ENCODE peak calls at places on chromosome 16, in six cellular contexts. L is WERI-Rb-1, Y is cardiac muscle cell, W is GM12878, V is BJ, O is fibroblast of mammary gland. H is an unnamed sample.

GRCh38 chr16:84806256-84806889 is 13.4 kb upstream of the CRISPLD2 start:
- DNase-seq in W (peak), L (no peak), V (peak), Y (peak), O (peak), H (peak)

GRCh38 chr16:75580-76501 is 2.2 kb upstream of the MPG start:
- DNase-seq in W (no peak), V (no peak), L (peak), O (peak), Y (peak), H (peak)

GRCh38 chr16:86531193-86531550 is 20.8 kb downstream of the FOXF1 start:
- DNase-seq in W (no peak), O (peak), L (no peak), V (no peak), Y (peak), H (no peak)

GRCh38 chr16:3607161-3607560 is 4.2 kb downstream of the SLX4 start:
- DNase-seq in Y (no peak), V (no peak), W (no peak), L (no peak), O (no peak), H (no peak)

GRCh38 chr16:54067317-54068065 is 219.1 kb downstream of the IRX3 start:
- DNase-seq in O (no peak), Y (no peak), L (no peak), W (no peak), V (no peak), H (no peak)

GRCh38 chr16:70695351-70696070 is 9.7 kb upstream of the MTSS2 start:
- DNase-seq in W (no peak), O (no peak), L (no peak), Y (no peak), V (no peak), H (no peak)

GRCh38 chr16:14098081-14098480 is 27.0 kb downstream of the MRTFB start:
- DNase-seq in W (no peak), V (peak), Y (no peak), O (peak), L (no peak), H (no peak)

GRCh38 chr16:12678983-12679382 is 124.7 kb downstream of the CPPED1 start:
- DNase-seq in Y (no peak), O (no peak), W (no peak), V (no peak), L (no peak), H (no peak)

GRCh38 chr16:74053310-74053709 is 243.3 kb upstream of the PSMD7 start:
- DNase-seq in Y (no peak), V (no peak), W (no peak), L (no peak), O (no peak), H (no peak)

GRCh38 chr16:50712568-50712914 is 19.1 kb downstream of the NOD2 start:
- DNase-seq in L (no peak), V (no peak), O (no peak), Y (peak), W (no peak), H (no peak)

GRCh38 chr16:78237346-78237745 is 137.9 kb downstream of the WWOX start:
- DNase-seq in O (no peak), L (no peak), Y (no peak), V (no peak), W (no peak), H (no peak)

GRCh38 chr16:58338205-58338604 is 43.4 kb upstream of the PRSS54 start:
- DNase-seq in Y (no peak), V (no peak), L (no peak), W (no peak), O (no peak), H (no peak)

GRCh38 chr16:62167551-62167950 is 131.3 kb upstream of the CDH8 start:
- DNase-seq in L (no peak), W (no peak), V (no peak), Y (no peak), O (no peak), H (no peak)

GRCh38 chr16:89899879-89900481 is 18.7 kb upstream of the MC1R start:
- DNase-seq in W (no peak), V (no peak), Y (no peak), O (no peak), L (no peak), H (no peak)

GRCh38 chr16:21167360-21167759 is 8.9 kb downstream of the LDAF1 start:
- DNase-seq in L (no peak), W (no peak), O (peak), V (peak), Y (no peak), H (peak)

GRCh38 chr16:86079185-86079885 is 180.4 kb downstream of the IRF8 start:
- DNase-seq in O (no peak), L (no peak), V (no peak), W (no peak), Y (no peak), H (no peak)

GRCh38 chr16:56013962-56014552 is 138.9 kb upstream of the CES5A start:
- DNase-seq in Y (peak), L (peak), V (no peak), W (no peak), O (peak), H (no peak)

GRCh38 chr16:13793788-13794461 is 126.0 kb upstream of the ERCC4 start:
- DNase-seq in Y (no peak), O (no peak), W (no peak), L (no peak), V (no peak), H (no peak)

GRCh38 chr16:75402821-75403475 is 30.4 kb downstream of the CFDP1 start:
- DNase-seq in Y (peak), O (peak), L (no peak), W (no peak), V (no peak), H (peak)

GRCh38 chr16:53740933-53741531 is 37.1 kb downstream of the FTO start:
- DNase-seq in O (no peak), V (no peak), W (no peak), Y (no peak), L (no peak), H (no peak)

GRCh38 chr16:50202926-50203624 is 50.0 kb downstream of the TENT4B start:
- DNase-seq in V (peak), Y (peak), O (peak), L (no peak), W (no peak), H (peak)

GRCh38 chr16:75262104-75262799 is 10.8 kb upstream of the BCAR1 start:
- DNase-seq in O (peak), W (no peak), Y (peak), L (no peak), V (no peak), H (no peak)

GRCh38 chr16:17364319-17365210 is 106.2 kb downstream of the XYLT1 start:
- DNase-seq in V (peak), O (peak), W (no peak), L (no peak), Y (peak), H (peak)

GRCh38 chr16:4313563-4314531 is 2.0 kb upstream of the GLIS2 start:
- DNase-seq in W (no peak), Y (peak), O (peak), L (no peak), V (no peak), H (no peak)

GRCh38 chr16:10033561-10033960 is 148.7 kb downstream of the GRIN2A start:
- DNase-seq in O (no peak), L (no peak), W (no peak), Y (no peak), V (no peak), H (no peak)

GRCh38 chr16:84718-85452 is 6.9 kb downstream of the MPG start:
- DNase-seq in W (peak), Y (peak), V (peak), L (no peak), O (peak), H (peak)

GRCh38 chr16:13108126-13108525 is 206.7 kb downstream of the SHISA9 start:
- DNase-seq in O (no peak), W (no peak), L (no peak), V (no peak), Y (no peak), H (no peak)

GRCh38 chr16:55678061-55678935 is 22.5 kb downstream of the SLC6A2 start:
- DNase-seq in V (no peak), O (peak), Y (no peak), L (no peak), W (no peak), H (no peak)

GRCh38 chr16:61901689-61902088 is 134.5 kb downstream of the CDH8 start:
- DNase-seq in O (no peak), L (no peak), W (no peak), Y (no peak), V (no peak), H (no peak)

GRCh38 chr16:60241671-60242070 is 1507.6 kb upstream of the GOT2 start:
- DNase-seq in V (no peak), O (no peak), W (no peak), L (no peak), Y (no peak), H (no peak)

GRCh38 chr16:28309811-28310311 is 17.5 kb downstream of the SBK1 start:
- DNase-seq in W (no peak), O (no peak), V (no peak), Y (no peak), L (no peak), H (no peak)

GRCh38 chr16:85634747-85635544 is 21.8 kb downstream of the GSE1 start:
- DNase-seq in L (no peak), O (no peak), W (no peak), Y (no peak), V (no peak), H (no peak)

DNA sequence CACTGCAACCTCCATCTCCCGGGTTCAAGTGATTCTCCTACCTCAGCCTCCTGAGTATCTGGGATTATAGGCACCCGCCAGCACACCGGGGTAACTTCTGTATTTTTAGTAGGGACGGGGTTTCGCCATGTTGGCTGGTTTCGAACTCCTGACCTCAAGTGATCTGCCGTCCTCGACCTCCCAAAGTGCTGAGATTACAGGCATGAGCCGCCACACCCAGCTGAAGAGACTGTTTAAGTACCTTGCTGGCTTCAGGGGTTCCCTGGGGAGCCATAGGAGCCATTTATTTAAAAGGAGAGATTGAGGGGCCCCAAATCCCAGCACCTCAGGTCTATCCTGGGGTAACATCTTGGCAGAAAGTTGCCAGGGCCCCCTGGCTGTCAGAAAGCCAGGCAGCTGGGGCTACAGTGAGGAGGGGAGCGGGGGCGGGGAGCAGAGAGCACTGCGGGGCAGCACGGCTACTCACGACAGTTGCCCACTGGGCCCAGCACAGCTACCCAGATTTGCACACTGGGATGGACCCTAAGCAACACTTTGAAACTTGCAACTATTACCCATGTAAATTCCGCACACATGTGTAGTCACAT is 1.6 kb downstream of the SNAI3 start:
- DNase-seq in L (no peak), V (no peak), W (no peak), O (no peak), Y (no peak), H (no peak)
- H3K4me3 ChIP-seq in L (no peak), V (no peak), W (no peak), O (no peak), Y (no peak), H (no peak)

DNA sequence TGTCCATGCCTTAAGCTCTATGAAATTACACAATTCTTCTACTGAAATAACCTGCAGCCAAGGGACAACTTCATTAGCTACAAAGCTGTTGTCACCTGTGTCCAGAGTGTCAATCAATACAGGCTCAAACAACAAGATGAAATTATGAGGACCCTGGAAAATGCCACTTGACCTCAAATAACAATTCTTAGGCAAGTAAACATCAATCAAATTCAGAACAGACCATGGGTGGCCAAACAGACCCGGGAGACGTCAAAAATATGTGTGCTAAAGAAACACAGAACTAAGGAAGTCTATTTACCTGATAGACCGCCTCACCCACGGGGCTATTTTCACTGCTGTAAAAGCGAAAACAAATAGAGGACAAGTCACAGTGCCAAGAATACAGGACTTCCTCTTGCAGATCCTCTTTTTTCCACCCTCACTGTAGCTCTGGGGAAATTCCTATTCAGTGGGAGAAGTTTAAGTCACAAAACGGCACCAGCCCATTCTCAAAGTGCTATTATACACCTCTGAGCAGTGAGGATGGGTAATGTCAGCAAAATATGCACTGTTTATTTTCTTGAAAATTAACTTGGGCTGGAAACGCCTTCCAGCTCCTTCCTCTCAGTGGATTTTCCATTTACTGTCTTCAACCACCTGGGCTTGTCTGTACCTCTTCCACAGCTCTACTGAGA is 2.7 kb downstream of the LITAF start:
- DNase-seq in V (no peak), W (no peak), L (no peak), Y (no peak), O (no peak), H (no peak)
- H3K4me3 ChIP-seq in V (no peak), W (peak), L (no peak), Y (no peak), O (no peak), H (no peak)

DNA sequence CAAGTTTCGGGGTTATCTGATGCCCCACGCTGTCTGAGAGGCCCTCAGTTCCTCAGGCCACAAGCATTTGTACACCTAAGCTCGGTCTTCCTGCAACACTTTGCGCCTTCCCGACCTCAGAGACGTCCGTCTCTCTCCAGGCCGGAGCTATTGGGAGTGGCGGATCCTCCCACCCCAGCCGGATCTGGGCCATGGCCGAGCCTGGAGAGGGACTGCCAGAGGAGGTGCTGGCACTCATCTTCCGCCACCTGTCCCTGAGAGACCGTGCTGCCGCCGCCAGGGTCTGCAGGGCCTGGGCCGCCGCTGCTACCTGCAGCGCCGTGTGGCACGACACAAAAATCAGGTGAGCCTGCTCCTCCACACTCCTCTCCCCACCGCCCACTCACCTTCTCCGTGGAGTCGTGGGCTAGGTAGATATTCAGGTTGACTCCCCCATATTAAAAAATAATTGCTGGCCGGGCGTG is 1.9 kb downstream of the FBXL8 start:
- DNase-seq in L (no peak), Y (no peak), V (no peak), W (no peak), O (no peak), H (no peak)
- H3K4me3 ChIP-seq in L (no peak), Y (no peak), V (no peak), W (peak), O (peak), H (peak)

GRCh38 chr16:31877876-31878642 is 4.5 kb downstream of the ZNF267 start:
- DNase-seq in O (no peak), Y (no peak), L (no peak), V (no peak), W (no peak), H (no peak)
- H3K4me3 ChIP-seq in O (no peak), Y (no peak), L (no peak), V (no peak), W (peak), H (no peak)

GRCh38 chr16:19085679-19086200 is 18.3 kb downstream of the COQ7 start:
- DNase-seq in W (no peak), Y (peak), V (no peak), L (no peak), O (peak), H (no peak)

GRCh38 chr16:19084879-19085278 is 17.5 kb downstream of the COQ7 start:
- DNase-seq in W (no peak), O (no peak), Y (no peak), V (no peak), L (no peak), H (no peak)

GRCh38 chr16:19084139-19084538 is 16.7 kb downstream of the COQ7 start:
- DNase-seq in V (no peak), O (no peak), L (no peak), Y (no peak), W (no peak), H (no peak)

GRCh38 chr16:19088341-19088916 is 21.0 kb downstream of the COQ7 start:
- DNase-seq in O (no peak), W (no peak), V (no peak), Y (no peak), L (no peak), H (no peak)

GRCh38 chr16:19086322-19087199 is 19.1 kb downstream of the COQ7 start:
- DNase-seq in Y (peak), O (peak), L (peak), V (no peak), W (peak), H (peak)
- H3K4me3 ChIP-seq in Y (no peak), O (peak), L (peak), V (peak), W (peak), H (peak)

GRCh38 chr16:82630219-82630618 is 3.5 kb downstream of the CDH13 start:
- DNase-seq in L (no peak), V (no peak), Y (no peak), W (no peak), O (no peak), H (no peak)
- H3K4me3 ChIP-seq in L (no peak), V (no peak), Y (no peak), W (no peak), O (no peak), H (no peak)

GRCh38 chr16:83011939-83012338 is 385.2 kb downstream of the CDH13 start:
- DNase-seq in Y (no peak), O (no peak), V (peak), L (no peak), W (no peak), H (no peak)
- H3K4me3 ChIP-seq in Y (no peak), O (no peak), V (no peak), L (no peak), W (no peak), H (no peak)

H was measured in skeletal muscle cell.